ENCODE peak calls at places on chromosomes 4 and X, in eight cellular contexts. R is right atrium auricular region, O is keratinocyte, D is neural progenitor cell, E is ovary, U is GM10248, F is nephron progenitor cell, S is IMR-90. H is an unnamed sample.

GRCh38 chrX:153625271-153626024 is 21.6 kb upstream of the DUSP9 start:
- DNase-seq in R (no peak), O (no peak), D (no peak), E (no peak), U (no peak), F (no peak), S (no peak), H (no peak)

GRCh38 chr4:176718881-176719280 is 73.8 kb downstream of the VEGFC start:
- DNase-seq in R (no peak), O (no peak), D (no peak), E (no peak), U (no peak), F (no peak), S (peak; percentile 44), H (no peak)

GRCh38 chrX:13898084-13898483 is 81.2 kb upstream of the GPM6B start:
- DNase-seq in R (no peak), O (no peak), D (peak; percentile 27), E (no peak), U (peak; percentile 15), F (peak; percentile 2), S (peak; percentile 22), H (no peak)

GRCh38 chr4:79757580-79757979 is 315.4 kb downstream of the ANTXR2 start:
- DNase-seq in R (no peak), O (no peak), D (no peak), E (no peak), U (no peak), F (no peak), S (no peak), H (no peak)

GRCh38 chr4:113958766-113959540 is 20.5 kb downstream of the ARSJ start:
- DNase-seq in R (no peak), O (peak; percentile 57), D (no peak), E (no peak), U (no peak), F (no peak), S (peak; percentile 97), H (no peak)

GRCh38 chr4:139367421-139368090 is 65.3 kb upstream of the NDUFC1 start:
- DNase-seq in R (no peak), O (no peak), D (no peak), E (no peak), U (no peak), F (no peak), S (peak; percentile 81), H (no peak)

GRCh38 chrX:102846544-102847236 is 90.4 kb upstream of the RAB40AL start:
- DNase-seq in R (no peak), O (no peak), D (no peak), E (no peak), U (no peak), F (no peak), S (peak; percentile 73), H (no peak)

GRCh38 chr4:42151568-42152506 is 618 bp downstream of the BEND4 start:
- DNase-seq in R (no peak), O (no peak), D (peak; percentile 90), E (no peak), U (peak; percentile 91), F (peak; percentile 69), S (no peak), H (no peak)

GRCh38 chr4:182904271-182904761 is 12.9 kb downstream of the DCTD start:
- DNase-seq in R (no peak), O (no peak), D (no peak), E (no peak), U (no peak), F (no peak), S (no peak), H (no peak)

GRCh38 chrX:108064001-108064400 is 19.1 kb downstream of the VSIG1 start:
- DNase-seq in R (no peak), O (no peak), D (no peak), E (no peak), U (no peak), F (no peak), S (no peak), H (no peak)

GRCh38 chr4:2089222-2089621 is 30.1 kb downstream of the NAT8L start:
- DNase-seq in R (no peak), O (no peak), D (no peak), E (no peak), U (no peak), F (no peak), S (no peak), H (no peak)

GRCh38 chrX:117982702-117983392 is 133.8 kb downstream of the KLHL13 start:
- DNase-seq in R (no peak), O (no peak), D (no peak), E (no peak), U (no peak), F (no peak), S (no peak), H (no peak)

GRCh38 chr4:85086721-85087120 is 120.2 kb upstream of the WDFY3 start:
- DNase-seq in R (no peak), O (no peak), D (no peak), E (no peak), U (no peak), F (no peak), S (no peak), H (no peak)

GRCh38 chrX:53251307-53251706 is 26.3 kb upstream of the KDM5C start:
- DNase-seq in R (no peak), O (no peak), D (peak; percentile 72), E (no peak), U (no peak), F (no peak), S (peak; percentile 55), H (no peak)

GRCh38 chr4:29970626-29971025 is 749.5 kb upstream of the PCDH7 start:
- DNase-seq in R (no peak), O (no peak), D (peak; percentile 43), E (no peak), U (no peak), F (no peak), S (no peak), H (no peak)

GRCh38 chr4:168128601-168129000 is 36.3 kb downstream of the ANXA10 start:
- DNase-seq in R (no peak), O (no peak), D (no peak), E (no peak), U (no peak), F (no peak), S (no peak), H (no peak)

GRCh38 chrX:48531359-48531954 is 8.1 kb upstream of the TBC1D25 start:
- DNase-seq in R (peak; percentile 64), O (no peak), D (no peak), E (no peak), U (no peak), F (no peak), S (peak; percentile 69), H (no peak)

GRCh38 chrX:19912-20571 is 261.1 kb upstream of the PLCXD1 start:
- DNase-seq in R (no peak), O (no peak), D (peak; percentile 36), E (no peak), U (peak; percentile 29), F (peak; percentile 26), S (no peak), H (peak; percentile 65)

GRCh38 chrX:373641-374471 is 12.9 kb downstream of the PPP2R3B start:
- DNase-seq in R (no peak), O (no peak), D (peak; percentile 88), E (no peak), U (no peak), F (peak; percentile 69), S (peak; percentile 27), H (peak; percentile 84)

GRCh38 chr4:907103-907400 is 25.1 kb downstream of the GAK start:
- DNase-seq in R (no peak), O (no peak), D (no peak), E (no peak), U (no peak), F (no peak), S (no peak), H (no peak)

GRCh38 chr4:88195666-88196365 is 37.4 kb upstream of the ABCG2 start:
- DNase-seq in R (no peak), O (no peak), D (peak; percentile 4), E (no peak), U (no peak), F (no peak), S (no peak), H (no peak)

GRCh38 chr4:5801696-5802095 is 90.7 kb downstream of the EVC start:
- DNase-seq in R (no peak), O (no peak), D (no peak), E (no peak), U (no peak), F (no peak), S (no peak), H (no peak)

GRCh38 chr4:89486042-89486441 is 178.4 kb upstream of the GPRIN3 start:
- DNase-seq in R (no peak), O (no peak), D (no peak), E (no peak), U (no peak), F (no peak), S (peak; percentile 55), H (no peak)

GRCh38 chr4:6373541-6374410 is 98.6 kb downstream of the PPP2R2C start:
- DNase-seq in R (no peak), O (no peak), D (no peak), E (no peak), U (no peak), F (no peak), S (no peak), H (no peak)

GRCh38 chr4:88185916-88186315 is 27.5 kb upstream of the ABCG2 start:
- DNase-seq in R (no peak), O (no peak), D (no peak), E (no peak), U (no peak), F (no peak), S (peak; percentile 90), H (no peak)

DNA sequence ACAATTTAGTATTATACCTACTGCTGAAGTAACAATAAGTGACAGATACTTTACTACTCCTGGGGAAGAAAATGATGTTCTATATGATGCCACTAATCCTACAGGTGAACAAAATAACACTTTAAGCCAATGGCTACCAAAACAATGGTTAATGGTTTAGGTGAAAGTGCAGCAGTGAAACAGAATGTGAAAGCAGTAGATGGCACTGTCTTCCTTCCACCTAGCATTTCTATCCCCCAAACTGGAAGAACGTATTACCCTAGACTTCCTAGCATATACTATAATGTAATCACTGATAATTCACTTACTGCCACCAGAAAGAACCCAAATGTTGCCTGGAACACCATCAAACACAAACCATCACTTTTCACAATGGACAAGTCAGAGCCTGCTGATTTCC is 18.9 kb upstream of the CABS1 start:
- DNase-seq in R (no peak), O (no peak), D (no peak), E (no peak), U (no peak), F (no peak), S (no peak), H (no peak)
- TF ChIP-seq CTCF in R (no peak), O (no peak), D (peak; percentile 23), E (no peak), U (peak; percentile 31), F (no peak), S (no peak), H (peak; percentile 23)

GRCh38 chr4:185128272-185129119 is 14.6 kb upstream of the SLC25A4 start:
- DNase-seq in R (no peak), O (no peak), D (peak; percentile 69), E (peak; percentile 60), U (peak; percentile 45), F (peak; percentile 62), S (no peak), H (no peak)
- TF ChIP-seq CTCF in R (no peak), O (no peak), D (peak; percentile 32), E (peak; percentile 43), U (no peak), F (peak; percentile 34), S (no peak), H (peak; percentile 23)

GRCh38 chr4:154928640-154929257 is 147.7 kb downstream of the RBM46 start:
- DNase-seq in R (no peak), O (no peak), D (peak; percentile 53), E (no peak), U (no peak), F (no peak), S (peak; percentile 55), H (no peak)
- TF ChIP-seq CTCF in R (no peak), O (peak; percentile 25), D (peak; percentile 72), E (no peak), U (no peak), F (peak; percentile 34), S (peak; percentile 68), H (peak; percentile 9)

GRCh38 chr4:71064521-71064920 is 71.1 kb downstream of the DCK start:
- DNase-seq in R (no peak), O (no peak), D (no peak), E (no peak), U (no peak), F (no peak), S (no peak), H (no peak)
- TF ChIP-seq CTCF in R (no peak), O (no peak), D (no peak), E (no peak), U (no peak), F (no peak), S (no peak), H (no peak)